ENCODE peak calls at places on chromosomes 3 and 15, in eight cellular contexts. M is AG04450; L is stimulated activated CD4-positive, alpha-beta T cell treated with anti-CD3 and anti-CD28 coated beads, Interleukin-12 subunit alpha, Interleukin-12 subunit beta, amount 100 ng/mL, for 24 hours; N is BJ; Q is AG09309; I is pancreas; K is C1 segment of cervical spinal cord; G is effector CD4-positive, alpha-beta T cell. U is an unnamed sample.

GRCh38 chr15:96158938-96159337 is 171.6 kb upstream of the NR2F2 start:
- DNase-seq in Q (no peak), K (no peak), N (no peak), L (no peak), M (no peak), G (no peak), I (no peak), U (no peak)

GRCh38 chr3:107506458-107506857 is 16.3 kb upstream of the BBX start:
- DNase-seq in G (no peak), K (no peak), N (no peak), I (no peak), L (no peak), Q (no peak), M (no peak), U (no peak)

GRCh38 chr3:21390136-21390535 is 360.9 kb downstream of the ZNF385D start:
- DNase-seq in M (no peak), N (peak), K (no peak), G (no peak), I (no peak), Q (peak), L (no peak), U (peak)

GRCh38 chr3:141000027-141000663 is 51.0 kb upstream of the SPSB4 start:
- DNase-seq in Q (peak), G (peak), I (peak), N (no peak), L (peak), K (peak), M (peak), U (no peak)

GRCh38 chr3:126551066-126551838 is 7.5 kb downstream of the C3orf22 start:
- DNase-seq in M (no peak), K (no peak), I (no peak), N (no peak), Q (no peak), L (no peak), G (no peak), U (no peak)

GRCh38 chr3:183291511-183292031 is 38.5 kb downstream of the B3GNT5 start:
- DNase-seq in I (no peak), Q (no peak), L (no peak), G (no peak), N (no peak), K (no peak), M (no peak), U (no peak)

GRCh38 chr3:146170591-146170990 is 9.6 kb upstream of the PLOD2 start:
- DNase-seq in G (no peak), L (no peak), K (no peak), M (no peak), N (no peak), I (no peak), Q (no peak), U (no peak)

GRCh38 chr3:17094551-17094950 is 209.8 kb downstream of the PLCL2 start:
- DNase-seq in N (no peak), Q (no peak), K (no peak), I (no peak), G (no peak), M (no peak), L (no peak), U (no peak)

GRCh38 chr3:168952551-168952950 is 711.0 kb downstream of the MECOM start:
- DNase-seq in K (no peak), L (no peak), G (no peak), N (peak), Q (no peak), I (no peak), M (no peak), U (no peak)

U was measured in HS-27A.